ENCODE peak calls at places on chromosomes 2 and 18, in six cellular contexts. N is GM12892, P is GM12878, Z is K562, T is H1, C is HepG2. O is an unnamed sample.
A peak's percentile ranks its signal among the peaks of the same experiment; 100 is the strongest.

GRCh38 chr18:46550609-46551008 is 106.4 kb downstream of the LOXHD1 start:
- DNase-seq in N (no peak), P (no peak), Z (no peak), T (no peak), C (no peak), O (no peak)

GRCh38 chr2:28567076-28567471 is 71.2 kb downstream of the PLB1 start:
- DNase-seq in N (no peak), P (no peak), Z (peak; percentile 22), T (no peak), C (no peak), O (no peak)

GRCh38 chr2:95087379-95087778 is 34.2 kb downstream of the MRPS5 start:
- DNase-seq in N (no peak), P (no peak), Z (no peak), T (no peak), C (no peak), O (no peak)

GRCh38 chr2:101330253-101330921 is 21.9 kb upstream of the RNF149 start:
- DNase-seq in N (no peak), P (no peak), Z (no peak), T (no peak), C (peak; percentile 92), O (no peak)

GRCh38 chr2:98935777-98936132 is 270 bp downstream of the CRACDL start:
- DNase-seq in N (no peak), P (no peak), Z (no peak), T (no peak), C (no peak), O (no peak)

GRCh38 chr2:120629241-120629895 is 106.3 kb upstream of the GLI2 start:
- DNase-seq in N (no peak), P (no peak), Z (no peak), T (no peak), C (no peak), O (no peak)

GRCh38 chr2:164314148-164314547 is 307.1 kb downstream of the GRB14 start:
- DNase-seq in N (no peak), P (no peak), Z (no peak), T (no peak), C (no peak), O (no peak)

GRCh38 chr18:76212958-76213357 is 282.1 kb downstream of the ZNF516 start:
- DNase-seq in N (no peak), P (no peak), Z (no peak), T (no peak), C (no peak), O (no peak)

GRCh38 chr2:108968619-108969018 is 20.4 kb downstream of the EDAR start:
- DNase-seq in N (no peak), P (no peak), Z (no peak), T (no peak), C (no peak), O (no peak)

GRCh38 chr18:76730901-76731300 is 91.5 kb upstream of the ZNF236 start:
- DNase-seq in N (no peak), P (no peak), Z (no peak), T (no peak), C (no peak), O (no peak)

GRCh38 chr2:29114841-29115609 is at the start of gene CLIP4:
- DNase-seq in N (peak; percentile 59), P (no peak), Z (no peak), T (no peak), C (no peak), O (peak; percentile 62)

GRCh38 chr18:63924551-63924950 is 16.8 kb downstream of the SERPINB10 start:
- DNase-seq in N (no peak), P (no peak), Z (no peak), T (no peak), C (no peak), O (no peak)

GRCh38 chr2:55268907-55269611 is at the start of gene MTIF2:
- DNase-seq in N (peak; percentile 74), P (peak; percentile 78), Z (peak; percentile 98), T (peak; percentile 77), C (peak; percentile 95), O (peak; percentile 81)
- TF ChIP-seq POLR2A in N (peak; percentile 97), P (peak; percentile 96), Z (peak; percentile 97), T (peak; percentile 83), C (peak; percentile 99), O (peak; percentile 97)

GRCh38 chr2:173568054-173568453 is 213.4 kb downstream of the CDCA7 start:
- DNase-seq in N (no peak), P (no peak), Z (peak; percentile 46), T (peak; percentile 31), C (peak; percentile 23), O (no peak)

GRCh38 chr2:173572848-173573247 is 218.2 kb downstream of the CDCA7 start:
- DNase-seq in N (no peak), P (no peak), Z (no peak), T (no peak), C (no peak), O (no peak)

GRCh38 chr2:173571887-173572680 is 217.4 kb downstream of the CDCA7 start:
- DNase-seq in N (no peak), P (no peak), Z (no peak), T (no peak), C (no peak), O (no peak)

GRCh38 chr2:173574304-173574703 is 219.6 kb downstream of the CDCA7 start:
- DNase-seq in N (no peak), P (no peak), Z (no peak), T (no peak), C (no peak), O (no peak)

DNA sequence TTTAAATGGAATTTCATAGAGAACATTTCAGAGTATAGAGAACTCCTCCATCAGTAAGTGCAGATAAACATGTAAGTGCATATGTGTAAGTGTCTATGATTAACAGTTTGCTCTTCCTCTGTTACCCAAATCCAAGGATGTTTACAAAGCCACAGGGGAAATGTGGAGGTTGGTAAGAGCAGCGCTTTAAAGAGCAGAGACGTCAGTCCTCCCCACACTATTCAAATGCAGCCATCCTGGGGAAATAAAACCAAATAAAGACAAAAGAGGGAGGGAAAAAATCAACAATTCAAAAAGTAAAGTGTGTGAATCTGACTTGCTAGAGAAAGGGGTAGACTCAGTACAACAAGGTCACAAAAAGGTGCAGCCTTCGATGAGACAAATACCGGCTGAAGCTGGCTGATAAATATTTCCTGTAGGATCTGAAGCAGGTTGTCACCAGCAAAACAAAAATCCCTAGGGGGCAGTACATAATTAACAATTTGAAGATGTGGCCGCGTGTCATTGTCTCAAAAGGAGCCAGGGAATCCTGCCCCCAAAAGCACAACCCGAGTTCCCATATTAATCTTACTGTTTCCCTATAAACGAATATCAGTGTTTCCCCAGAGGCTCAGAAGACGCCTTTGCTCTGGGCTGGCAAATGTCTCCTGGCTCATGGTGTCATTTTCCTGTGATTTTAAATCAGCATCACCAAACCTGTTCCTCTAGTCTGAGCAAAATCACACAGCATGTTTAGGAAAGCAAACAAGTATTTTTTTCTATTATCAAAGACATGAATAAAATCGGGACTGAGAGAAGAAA is 216.5 kb downstream of the CDCA7 start:
- DNase-seq in N (no peak), P (no peak), Z (peak; percentile 36), T (no peak), C (peak; percentile 26), O (peak; percentile 3)
- TF ChIP-seq POLR2AphosphoS5 in N (no peak), P (no peak), Z (no peak), T (no peak), C (no peak), O (no peak)

GRCh38 chr2:157236404-157236803 is 21.1 kb upstream of the GALNT5 start:
- DNase-seq in N (no peak), P (no peak), Z (no peak), T (no peak), C (no peak), O (no peak)

GRCh38 chr2:157229572-157229971 is 27.9 kb upstream of the GALNT5 start:
- DNase-seq in N (no peak), P (no peak), Z (no peak), T (no peak), C (no peak), O (no peak)

GRCh38 chr2:157231476-157231875 is 26.0 kb upstream of the GALNT5 start:
- DNase-seq in N (no peak), P (no peak), Z (no peak), T (no peak), C (no peak), O (no peak)

GRCh38 chr2:157228946-157229345 is 28.6 kb upstream of the GALNT5 start:
- DNase-seq in N (no peak), P (no peak), Z (no peak), T (no peak), C (no peak), O (no peak)

DNA sequence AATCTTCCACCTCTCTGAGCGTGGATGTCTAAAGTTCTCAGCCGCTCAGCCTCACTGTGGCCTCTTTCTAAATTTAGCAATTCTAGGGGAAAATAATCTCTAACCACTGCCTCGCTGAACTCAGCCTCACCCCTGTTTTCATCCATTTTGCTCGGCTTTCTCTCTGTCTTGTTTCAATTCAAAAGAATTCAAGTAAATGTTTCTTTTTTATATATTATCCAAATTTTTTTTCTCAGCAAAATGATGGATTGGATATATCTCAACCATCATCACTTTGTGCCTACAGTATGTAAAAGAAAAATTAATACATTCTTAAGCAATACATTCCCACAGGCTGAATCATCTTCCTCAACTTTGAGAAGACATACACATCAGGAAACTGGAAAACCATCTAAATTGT is 24.0 kb upstream of the GALNT5 start:
- DNase-seq in N (no peak), P (no peak), Z (peak; percentile 79), T (no peak), C (no peak), O (no peak)
- TF ChIP-seq TAF1 in N (no peak), P (no peak), Z (no peak), T (no peak), C (no peak), O (no peak)

GRCh38 chr2:234495801-234496441 is 960 bp downstream of the ARL4C start:
- DNase-seq in N (no peak), P (no peak), Z (no peak), T (no peak), C (no peak), O (no peak)

GRCh38 chr2:234496835-234497591 is at the start of gene ARL4C:
- DNase-seq in N (peak; percentile 69), P (no peak), Z (peak; percentile 57), T (no peak), C (peak; percentile 37), O (peak; percentile 64)

GRCh38 chr2:234497592-234498023 is 727 bp upstream of the ARL4C start:
- DNase-seq in N (no peak), P (no peak), Z (no peak), T (no peak), C (no peak), O (no peak)

GRCh38 chr2:234495076-234495800 is 1.6 kb downstream of the ARL4C start:
- DNase-seq in N (no peak), P (no peak), Z (no peak), T (no peak), C (no peak), O (no peak)

GRCh38 chr2:234496442-234496834 is 443 bp downstream of the ARL4C start:
- DNase-seq in N (no peak), P (no peak), Z (no peak), T (no peak), C (no peak), O (no peak)
- TF ChIP-seq POLR2A in N (no peak), P (no peak), Z (no peak), T (no peak), C (no peak), O (no peak)

GRCh38 chr2:174023591-174024523 is 58.7 kb upstream of the SP3 start:
- DNase-seq in N (no peak), P (no peak), Z (peak; percentile 11), T (no peak), C (peak; percentile 78), O (no peak)
- TF ChIP-seq POLR2AphosphoS5 in N (no peak), P (no peak), Z (no peak), T (no peak), C (no peak), O (no peak)

O was measured in GM12891.